ENCODE peak calls at places on chromosomes 7 and 10, in seven cellular contexts. U, H, O, G, R, I and L are unnamed samples.
A peak's percentile ranks its signal among the peaks of the same experiment; 100 is the strongest.

GRCh38 chr10:114776908-114777307 is 44.7 kb upstream of the FHIP2A start:
- DNase-seq in U (no peak), H (no peak), O (no peak), G (no peak), R (no peak), I (no peak), L (no peak)

GRCh38 chr7:110801502-110801901 is 289.4 kb upstream of the LRRN3 start:
- DNase-seq in U (no peak), H (no peak), O (no peak), G (no peak), R (no peak), I (no peak), L (no peak)

GRCh38 chr7:113710310-113711106 is 208.3 kb downstream of the PPP1R3A start:
- DNase-seq in U (peak; percentile 54), H (peak; percentile 75), O (peak; percentile 83), G (peak; percentile 81), R (no peak), I (peak; percentile 74), L (peak; percentile 93)

GRCh38 chr7:113087278-113087998 is 811 bp upstream of the GPR85 start:
- DNase-seq in U (no peak), H (peak; percentile 73), O (peak; percentile 94), G (no peak), R (no peak), I (peak; percentile 59), L (peak; percentile 76)

GRCh38 chr10:121880842-121881423 is 46.9 kb downstream of the ATE1 start:
- DNase-seq in U (no peak), H (peak; percentile 13), O (no peak), G (no peak), R (no peak), I (no peak), L (peak; percentile 22)

GRCh38 chr7:24865994-24866615 is 108.8 kb upstream of the GSDME start:
- DNase-seq in U (no peak), H (no peak), O (no peak), G (no peak), R (no peak), I (no peak), L (no peak)

GRCh38 chr10:14604181-14605142 is 170.2 kb downstream of the FAM107B start:
- DNase-seq in U (peak; percentile 45), H (peak; percentile 73), O (peak; percentile 70), G (peak; percentile 78), R (peak; percentile 67), I (peak; percentile 56), L (peak; percentile 62)

GRCh38 chr10:125000366-125001312 is 58.7 kb downstream of the ZRANB1 start:
- DNase-seq in U (no peak), H (no peak), O (peak; percentile 57), G (peak; percentile 41), R (no peak), I (no peak), L (peak; percentile 28)

GRCh38 chr7:79142706-79143105 is 310.8 kb downstream of the MAGI2 start:
- DNase-seq in U (no peak), H (no peak), O (no peak), G (no peak), R (no peak), I (no peak), L (no peak)

GRCh38 chr7:105719395-105719794 is 138.1 kb upstream of the EFCAB10 start:
- DNase-seq in U (no peak), H (no peak), O (no peak), G (no peak), R (no peak), I (no peak), L (peak; percentile 44)

GRCh38 chr7:29285451-29285807 is 90.9 kb downstream of the CHN2 start:
- DNase-seq in U (no peak), H (peak; percentile 90), O (peak; percentile 37), G (no peak), R (peak; percentile 6), I (peak; percentile 49), L (no peak)

GRCh38 chr10:77637474-77637985 is at the start of gene KCNMA1:
- DNase-seq in U (peak; percentile 47), H (no peak), O (no peak), G (no peak), R (peak; percentile 75), I (no peak), L (peak; percentile 25)

GRCh38 chr10:1320739-1321331 is 264.6 kb downstream of the WDR37 start:
- DNase-seq in U (no peak), H (no peak), O (no peak), G (no peak), R (peak; percentile 2), I (no peak), L (no peak)

GRCh38 chr10:110783509-110784103 is 88.1 kb upstream of the PDCD4 start:
- DNase-seq in U (no peak), H (no peak), O (peak; percentile 4), G (no peak), R (no peak), I (no peak), L (no peak)

GRCh38 chr7:73904219-73905136 is 43.5 kb downstream of the TMEM270 start:
- DNase-seq in U (peak; percentile 20), H (no peak), O (no peak), G (no peak), R (no peak), I (no peak), L (no peak)

GRCh38 chr7:91777522-91777921 is 103.0 kb downstream of the MTERF1 start:
- DNase-seq in U (no peak), H (no peak), O (no peak), G (no peak), R (no peak), I (no peak), L (no peak)

GRCh38 chr10:121409466-121410104 is 188.7 kb downstream of the FGFR2 start:
- DNase-seq in U (no peak), H (no peak), O (no peak), G (no peak), R (no peak), I (no peak), L (no peak)

GRCh38 chr10:69186524-69186923 is 6.5 kb downstream of the SUPV3L1 start:
- DNase-seq in U (no peak), H (no peak), O (no peak), G (no peak), R (no peak), I (no peak), L (no peak)

GRCh38 chr10:123559066-123559822 is 106.9 kb upstream of the GPR26 start:
- DNase-seq in U (peak; percentile 86), H (peak; percentile 22), O (peak; percentile 31), G (peak; percentile 65), R (peak; percentile 94), I (peak; percentile 64), L (peak; percentile 74)

GRCh38 chr10:27513451-27514191 is 9.5 kb downstream of the RAB18 start:
- DNase-seq in U (no peak), H (peak; percentile 33), O (peak; percentile 57), G (no peak), R (no peak), I (peak; percentile 87), L (peak; percentile 69)

GRCh38 chr7:45268013-45268412 is 110.4 kb downstream of the RAMP3 start:
- DNase-seq in U (no peak), H (no peak), O (no peak), G (no peak), R (no peak), I (no peak), L (no peak)

GRCh38 chr10:80081801-80082750 is 3.6 kb downstream of the TMEM254 start:
- DNase-seq in U (no peak), H (peak; percentile 26), O (peak; percentile 60), G (no peak), R (no peak), I (peak; percentile 71), L (peak; percentile 88)
- H4K8ac ChIP-seq in U (no peak overlapping the region), H (no peak overlapping the region), O (no peak overlapping the region), G (no peak overlapping the region), R (no peak overlapping the region), I (peak overlapping the region; percentile 42), L (no peak overlapping the region)

GRCh38 chr7:138030679-138031351 is 28.9 kb upstream of the CREB3L2 start:
- DNase-seq in U (no peak), H (peak; percentile 32), O (no peak), G (no peak), R (no peak), I (no peak), L (no peak)
- H4K8ac ChIP-seq in U (no peak overlapping the region), H (no peak overlapping the region), O (no peak overlapping the region), G (no peak overlapping the region), R (no peak overlapping the region), I (no peak overlapping the region), L (peak overlapping the region; percentile 66)

GRCh38 chr7:67731704-67732103 is 735.1 kb downstream of the TYW1 start:
- DNase-seq in U (no peak), H (no peak), O (no peak), G (no peak), R (no peak), I (no peak), L (no peak)
- H4K8ac ChIP-seq in U (no peak overlapping the region), H (no peak overlapping the region), O (no peak overlapping the region), G (no peak overlapping the region), R (no peak overlapping the region), I (no peak overlapping the region), L (no peak overlapping the region)

DNA sequence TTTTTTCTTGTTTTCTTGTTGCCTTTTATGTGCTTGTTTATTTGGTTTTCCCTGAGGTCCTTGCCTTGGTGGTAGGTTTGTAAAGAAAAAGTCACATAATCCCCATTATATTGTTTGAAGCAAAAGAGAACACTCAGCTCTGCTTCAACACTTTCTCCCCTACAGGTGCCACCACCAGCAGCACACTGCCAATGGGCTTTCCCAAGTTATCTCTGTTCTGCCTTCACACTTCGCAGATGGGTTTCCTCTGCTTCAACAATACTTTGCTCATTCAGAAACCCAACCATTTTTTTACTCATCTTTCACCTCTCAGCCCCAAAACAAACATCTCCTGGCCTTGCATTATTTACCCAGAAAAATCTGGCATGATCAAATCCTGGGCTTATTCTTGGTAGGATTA is 375.1 kb upstream of the TEX47 start:
- DNase-seq in U (no peak), H (no peak), O (no peak), G (no peak), R (no peak), I (no peak), L (no peak)
- H4K8ac ChIP-seq in U (no peak overlapping the region), H (no peak overlapping the region), O (no peak overlapping the region), G (no peak overlapping the region), R (no peak overlapping the region), I (no peak overlapping the region), L (no peak overlapping the region)

GRCh38 chr10:95235676-95236067 is 41.6 kb downstream of the ACSM6 start:
- DNase-seq in U (no peak), H (no peak), O (no peak), G (no peak), R (no peak), I (no peak), L (no peak)
- H4K8ac ChIP-seq in U (no peak overlapping the region), H (no peak overlapping the region), O (no peak overlapping the region), G (no peak overlapping the region), R (no peak overlapping the region), I (no peak overlapping the region), L (no peak overlapping the region)

DNA sequence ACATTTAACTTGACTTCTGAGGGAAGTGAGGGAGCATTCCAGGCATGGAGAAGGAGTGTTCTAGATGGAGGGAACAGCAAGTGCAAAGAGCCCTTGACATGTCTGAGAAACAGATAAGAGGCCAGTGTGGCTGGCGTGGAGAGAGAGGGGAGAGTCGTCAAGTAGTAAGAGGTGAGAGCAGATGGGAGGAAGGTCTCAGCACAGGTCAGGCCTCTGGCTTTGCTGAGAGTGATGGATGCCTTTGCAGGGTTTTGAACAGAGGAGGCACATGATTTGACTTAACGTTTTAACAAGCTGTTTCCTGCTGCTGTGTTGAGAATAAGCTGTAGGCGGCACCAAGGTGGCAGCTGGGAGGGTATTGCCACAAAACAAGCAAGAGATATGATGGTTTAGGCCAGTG is 97.2 kb downstream of the KAT6B start:
- DNase-seq in U (peak; percentile 44), H (peak; percentile 45), O (no peak), G (no peak), R (no peak), I (no peak), L (peak; percentile 80)
- H4K8ac ChIP-seq in U (no peak overlapping the region), H (peak overlapping the region; percentile 8), O (peak overlapping the region; percentile 91), G (no peak overlapping the region), R (no peak overlapping the region), I (no peak overlapping the region), L (no peak overlapping the region)